ENCODE peak calls at places on chromosomes 11 and 22, in seven cellular contexts. K is T-helper 2 cell; N is naive thymus-derived CD8-positive, alpha-beta T cell; I is endothelial cell; O is chondrocyte; J is foreskin melanocyte; D is HuH-7. B is an unnamed sample.

GRCh38 chr11:19076744-19077589 is 16.4 kb upstream of the MRGPRX2 start:
- DNase-seq in N (peak), O (no peak), I (peak), K (peak), J (peak), D (peak), B (peak)

GRCh38 chr11:396948-397548 is 3.0 kb downstream of the PKP3 start:
- DNase-seq in I (no peak), D (no peak), N (peak), J (no peak), K (peak), O (no peak), B (peak)

GRCh38 chr11:11586465-11586864 is 35.3 kb downstream of the GALNT18 start:
- DNase-seq in N (no peak), I (no peak), K (no peak), D (no peak), O (no peak), J (no peak), B (no peak)

GRCh38 chr11:114017723-114018122 is 41.8 kb upstream of the ZBTB16 start:
- DNase-seq in K (no peak), O (no peak), D (no peak), N (no peak), I (no peak), J (no peak), B (no peak)

GRCh38 chr11:27329867-27330632 is 33.0 kb downstream of the CCDC34 start:
- DNase-seq in J (no peak), K (peak), N (no peak), O (no peak), D (no peak), I (no peak), B (peak)

GRCh38 chr22:47307326-47307725 is 544.9 kb downstream of the TBC1D22A start:
- DNase-seq in D (no peak), N (no peak), K (no peak), J (no peak), O (no peak), I (no peak), B (peak)

GRCh38 chr22:34976474-34976873 is 89.5 kb upstream of the ISX start:
- DNase-seq in I (no peak), K (no peak), D (no peak), N (no peak), J (no peak), O (no peak), B (no peak)

GRCh38 chr11:43968719-43969118 is 26.3 kb downstream of the C11orf96 start:
- DNase-seq in O (no peak), J (no peak), I (no peak), N (no peak), D (no peak), K (no peak), B (no peak)

GRCh38 chr11:76206327-76207081 is at the start of gene WNT11:
- DNase-seq in I (peak), J (no peak), N (peak), O (no peak), K (peak), D (no peak), B (peak)

GRCh38 chr11:108003623-108004022 is 5.1 kb upstream of the CUL5 start:
- DNase-seq in D (no peak), K (no peak), O (no peak), N (no peak), J (no peak), I (no peak), B (no peak)

GRCh38 chr11:79973701-79974626 is 533.1 kb upstream of the TENM4 start:
- DNase-seq in O (no peak), J (peak), K (no peak), N (no peak), D (no peak), I (no peak), B (no peak)

GRCh38 chr11:9738126-9738525 is 74.2 kb downstream of the SWAP70 start:
- DNase-seq in J (peak), K (no peak), O (no peak), D (no peak), N (no peak), I (no peak), B (peak)

GRCh38 chr11:44702897-44703296 is 23.9 kb upstream of the TSPAN18 start:
- DNase-seq in O (no peak), I (no peak), D (no peak), J (no peak), K (no peak), N (no peak), B (no peak)

GRCh38 chr11:9840460-9841004 is 176.7 kb downstream of the SWAP70 start:
- DNase-seq in O (no peak), I (no peak), D (no peak), N (no peak), K (peak), J (no peak), B (no peak)

GRCh38 chr22:20466659-20467379 is 28.8 kb downstream of the KLHL22 start:
- DNase-seq in O (peak), D (no peak), I (no peak), K (no peak), N (no peak), J (no peak), B (no peak)

GRCh38 chr11:12380565-12381325 is 3.4 kb downstream of the PARVA start:
- DNase-seq in K (no peak), D (no peak), I (no peak), N (no peak), O (no peak), J (no peak), B (no peak)

GRCh38 chr11:8055111-8055835 is 25.7 kb upstream of the TUB start:
- DNase-seq in J (no peak), K (no peak), O (peak), N (no peak), I (no peak), D (no peak), B (no peak)

GRCh38 chr11:72816404-72816990 is 2.3 kb downstream of the ATG16L2 start:
- DNase-seq in D (no peak), K (peak), O (peak), N (no peak), J (no peak), I (no peak), B (no peak)

GRCh38 chr22:31099841-31100761 is 7.3 kb downstream of the SELENOM start:
- DNase-seq in I (no peak), K (no peak), O (no peak), J (no peak), D (no peak), N (no peak), B (no peak)

GRCh38 chr11:21814169-21814568 is 378.7 kb upstream of the ANO5 start:
- DNase-seq in I (no peak), O (no peak), D (no peak), J (no peak), N (no peak), K (no peak), B (no peak)

GRCh38 chr22:42316988-42317387 is 46.5 kb upstream of the TCF20 start:
- DNase-seq in J (no peak), O (no peak), D (no peak), I (no peak), N (no peak), K (no peak), B (peak)

GRCh38 chr11:19873730-19874129 is 161.1 kb downstream of the NAV2 start:
- DNase-seq in D (no peak), N (no peak), K (no peak), I (no peak), O (no peak), J (no peak), B (no peak)

GRCh38 chr11:75241906-75242644 is 1.5 kb downstream of the TPBGL start:
- DNase-seq in N (no peak), O (peak), I (no peak), J (no peak), D (no peak), K (peak), B (no peak)

GRCh38 chr11:21040615-21041014 is 371.2 kb downstream of the NELL1 start:
- DNase-seq in I (no peak), J (no peak), O (no peak), K (no peak), N (no peak), D (no peak), B (no peak)